ENCODE peak calls at places on chromosome 3, in seven cellular contexts. P is mesenchymal stem cell, E is mesendoderm, T is IMR-90, D is neuronal stem cell, G is H1, I is trophoblast cell. Q is an unnamed sample.

GRCh38 chr3:72739521-72740466 is 108.5 kb downstream of the SHQ1 start:
- DNase-seq in P (no peak), E (peak), T (peak), D (no peak), G (no peak), I (no peak), Q (no peak)

GRCh38 chr3:66386925-66387650 is 113.7 kb downstream of the LRIG1 start:
- DNase-seq in P (peak), E (no peak), T (peak), D (no peak), G (no peak), I (peak), Q (no peak)

GRCh38 chr3:100932491-100932890 is 60.7 kb downstream of the ABI3BP start:
- DNase-seq in P (no peak), E (no peak), T (peak), D (no peak), G (no peak), I (no peak), Q (no peak)

GRCh38 chr3:157176108-157176507 is 16.2 kb upstream of the CCNL1 start:
- DNase-seq in P (peak), E (no peak), T (peak), D (no peak), G (no peak), I (no peak), Q (no peak)

GRCh38 chr3:160400048-160400630 is 689 bp downstream of the SMC4 start:
- DNase-seq in P (peak), E (no peak), T (peak), D (no peak), G (no peak), I (peak), Q (peak)

GRCh38 chr3:156151824-156152428 is 31.5 kb downstream of the KCNAB1 start:
- DNase-seq in P (peak), E (peak), T (peak), D (peak), G (peak), I (peak), Q (peak)

GRCh38 chr3:194691481-194692281 is 6.0 kb downstream of the FAM43A start:
- DNase-seq in P (no peak), E (no peak), T (no peak), D (no peak), G (no peak), I (no peak), Q (no peak)

GRCh38 chr3:167750273-167750971 is 14.9 kb downstream of the SERPINI1 start:
- DNase-seq in P (no peak), E (no peak), T (no peak), D (no peak), G (no peak), I (no peak), Q (no peak)

GRCh38 chr3:23075478-23075877 is 127.6 kb upstream of the UBE2E2 start:
- DNase-seq in P (no peak), E (no peak), T (peak), D (no peak), G (no peak), I (no peak), Q (no peak)

GRCh38 chr3:23073721-23074300 is 129.3 kb upstream of the UBE2E2 start:
- DNase-seq in P (no peak), E (no peak), T (no peak), D (no peak), G (no peak), I (peak), Q (no peak)

GRCh38 chr3:23079976-23080375 is 123.2 kb upstream of the UBE2E2 start:
- DNase-seq in P (no peak), E (no peak), T (no peak), D (no peak), G (no peak), I (no peak), Q (no peak)

GRCh38 chr3:23078735-23079134 is 124.4 kb upstream of the UBE2E2 start:
- DNase-seq in P (no peak), E (no peak), T (no peak), D (no peak), G (no peak), I (no peak), Q (no peak)

GRCh38 chr3:23077126-23077525 is 126.0 kb upstream of the UBE2E2 start:
- DNase-seq in P (no peak), E (no peak), T (no peak), D (no peak), G (no peak), I (no peak), Q (no peak)
- H2BK120ac ChIP-seq in P (no peak), E (no peak), T (no peak), D (no peak), G (no peak), I (no peak), Q (no peak)

DNA sequence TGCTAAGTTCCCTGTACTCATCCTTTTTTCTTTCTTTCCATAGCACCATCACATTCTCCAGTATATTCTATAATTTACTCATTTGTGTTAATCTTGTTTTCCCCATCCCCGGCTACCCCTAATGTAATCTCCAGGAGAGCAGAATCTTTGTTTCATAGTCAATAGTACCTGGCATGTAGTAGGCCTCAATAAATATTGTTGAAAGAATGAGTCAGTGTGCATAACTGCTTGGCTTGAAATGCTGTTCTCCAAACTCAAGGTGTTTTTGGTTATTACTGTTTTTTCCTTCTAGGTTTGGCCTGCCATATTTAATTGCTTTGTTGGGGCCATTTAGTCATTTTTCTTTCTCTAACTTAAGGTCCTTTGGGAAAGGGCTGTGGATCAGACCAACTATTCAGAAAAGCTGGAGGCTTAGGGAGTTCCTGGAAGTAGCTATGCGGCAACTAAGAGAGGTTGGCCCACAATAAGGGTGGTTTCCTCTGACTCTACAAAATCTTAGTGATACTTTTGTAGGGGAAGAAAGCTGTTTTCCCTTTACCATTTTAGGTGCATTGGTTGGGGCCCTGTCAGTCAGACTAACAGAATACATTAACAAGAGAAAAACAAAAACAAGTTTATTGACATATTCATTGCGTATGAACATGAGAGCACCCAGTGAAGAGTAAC is 28.4 kb downstream of the KAT2B start:
- DNase-seq in P (no peak), E (no peak), T (no peak), D (no peak), G (no peak), I (no peak), Q (no peak)
- H3K4ac ChIP-seq in P (no peak), E (no peak), T (no peak), D (no peak), G (no peak), I (no peak), Q (no peak)

DNA sequence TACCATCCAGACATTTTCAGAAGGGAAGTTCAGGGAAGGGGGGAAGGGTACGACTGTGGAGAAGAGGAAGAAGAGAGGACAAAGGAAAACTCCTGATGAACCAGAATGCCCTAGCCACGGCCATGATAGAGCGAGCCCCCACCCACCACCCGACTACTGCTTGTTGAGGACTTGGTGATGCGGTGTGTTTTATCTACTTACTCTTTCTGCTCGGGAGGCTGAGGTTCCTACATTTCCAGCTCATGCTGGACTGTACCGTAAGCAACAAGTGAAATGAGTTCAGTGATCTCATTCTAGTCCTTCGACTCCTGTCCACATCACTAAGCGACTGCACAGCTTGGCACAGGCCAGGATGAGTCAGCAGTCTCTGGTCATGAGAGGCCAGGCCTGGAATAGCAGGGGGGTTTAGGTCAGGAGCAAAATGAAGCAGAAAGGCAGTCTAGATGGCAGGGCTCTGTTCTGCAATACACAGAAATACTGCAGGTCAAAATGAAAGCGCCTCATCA is 330.9 kb downstream of the TIGIT start:
- DNase-seq in P (peak), E (peak), T (peak), D (no peak), G (no peak), I (peak), Q (peak)
- H3K27ac ChIP-seq in P (peak), E (no peak), T (peak), D (no peak), G (no peak), I (peak), Q (no peak)

GRCh38 chr3:189053327-189053726 is 118.4 kb upstream of the TPRG1 start:
- DNase-seq in P (no peak), E (no peak), T (no peak), D (no peak), G (no peak), I (no peak), Q (no peak)
- H2BK120ac ChIP-seq in P (no peak), E (no peak), T (no peak), D (no peak), G (no peak), I (no peak), Q (no peak)

DNA sequence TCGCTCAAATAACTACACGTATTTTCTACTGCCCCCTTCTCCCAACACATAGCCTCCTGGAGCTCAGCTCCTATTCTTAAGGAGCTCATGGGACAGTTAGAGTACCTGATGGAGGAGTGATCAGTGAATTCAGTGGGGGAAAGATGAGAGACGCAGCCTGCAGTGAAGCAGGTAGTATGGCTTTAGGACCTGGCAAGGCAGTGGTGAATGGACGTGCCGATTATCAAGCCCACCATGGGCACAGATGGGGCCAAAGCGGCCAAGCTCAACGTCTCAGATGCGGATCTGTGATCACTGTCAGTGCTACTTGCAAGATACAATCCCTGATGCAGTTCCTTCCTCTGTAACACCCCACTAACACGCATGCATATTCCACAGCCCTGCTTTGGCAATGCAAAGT is 45.8 kb upstream of the ATP2B2 start:
- DNase-seq in P (no peak), E (no peak), T (no peak), D (no peak), G (no peak), I (no peak), Q (peak)
- H3K4ac ChIP-seq in P (no peak), E (no peak), T (no peak), D (no peak), G (no peak), I (no peak), Q (no peak)

DNA sequence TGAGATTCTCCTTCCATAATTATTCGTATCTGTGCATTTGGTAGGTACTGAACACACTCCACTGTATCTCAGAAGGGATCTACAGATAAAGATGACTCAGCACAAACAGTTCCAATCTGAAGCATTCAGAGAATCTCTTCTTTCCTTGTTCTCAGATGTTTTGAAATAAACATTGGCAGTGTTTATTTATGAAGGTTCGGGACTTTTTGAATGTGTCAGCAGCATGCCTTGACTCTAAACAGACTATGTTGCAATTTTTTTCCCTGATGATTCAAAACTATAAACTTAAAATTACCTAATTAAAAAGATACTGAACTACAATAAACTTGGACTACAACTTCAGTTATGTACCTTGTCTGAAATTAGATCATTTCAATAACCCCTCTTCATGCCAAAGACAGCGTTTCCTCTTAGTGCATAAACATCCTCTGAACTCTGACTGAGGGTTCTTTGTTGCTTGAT is 612.9 kb upstream of the TBL1XR1 start:
- DNase-seq in P (peak), E (no peak), T (peak), D (no peak), G (no peak), I (peak), Q (no peak)
- H3K27ac ChIP-seq in P (no peak), E (no peak), T (peak), D (no peak), G (no peak), I (no peak), Q (no peak)

GRCh38 chr3:48459331-48459730 is 12.8 kb downstream of the ATRIP start:
- DNase-seq in P (no peak), E (no peak), T (no peak), D (no peak), G (no peak), I (peak), Q (no peak)

GRCh38 chr3:48451270-48451669 is 4.7 kb downstream of the ATRIP start:
- DNase-seq in P (no peak), E (no peak), T (no peak), D (no peak), G (no peak), I (no peak), Q (no peak)

GRCh38 chr3:48460517-48460902 is 14.0 kb downstream of the ATRIP start:
- DNase-seq in P (no peak), E (no peak), T (no peak), D (no peak), G (no peak), I (no peak), Q (no peak)

GRCh38 chr3:48459773-48460516 is 13.4 kb downstream of the ATRIP start:
- DNase-seq in P (no peak), E (no peak), T (no peak), D (no peak), G (no peak), I (no peak), Q (no peak)

GRCh38 chr3:48456466-48456865 is 9.9 kb downstream of the ATRIP start:
- DNase-seq in P (no peak), E (no peak), T (no peak), D (no peak), G (no peak), I (no peak), Q (no peak)
- H2BK120ac ChIP-seq in P (no peak), E (no peak), T (no peak), D (no peak), G (no peak), I (no peak), Q (no peak)

GRCh38 chr3:141366285-141367037 is 1.8 kb upstream of the ZBTB38 start:
- DNase-seq in P (peak), E (no peak), T (peak), D (no peak), G (no peak), I (no peak), Q (no peak)

GRCh38 chr3:141365206-141365605 is 3.1 kb upstream of the ZBTB38 start:
- DNase-seq in P (no peak), E (no peak), T (no peak), D (no peak), G (no peak), I (no peak), Q (no peak)

GRCh38 chr3:141360888-141361598 is 7.3 kb upstream of the ZBTB38 start:
- DNase-seq in P (peak), E (peak), T (peak), D (peak), G (no peak), I (peak), Q (no peak)

GRCh38 chr3:141367038-141367730 is 1.1 kb upstream of the ZBTB38 start:
- DNase-seq in P (peak), E (no peak), T (peak), D (no peak), G (no peak), I (peak), Q (no peak)

DNA sequence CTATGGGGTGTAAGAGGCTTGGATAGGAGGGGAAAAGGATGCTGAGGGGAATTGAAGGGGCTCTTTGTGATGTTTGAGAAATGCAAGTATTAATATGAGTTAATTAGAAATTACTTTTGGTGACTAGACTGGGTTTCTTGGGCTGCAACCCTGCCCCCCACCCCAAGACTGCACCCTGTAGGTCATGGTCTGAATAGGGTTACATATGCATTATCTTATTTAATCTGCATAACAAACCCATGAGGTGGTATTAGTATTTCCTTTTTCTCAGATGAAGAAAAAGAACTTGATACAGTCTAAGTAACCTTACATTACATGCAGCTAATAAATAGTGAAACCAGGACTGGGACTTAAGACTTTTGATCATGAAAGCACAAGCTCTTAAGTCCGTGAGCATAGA is 5.6 kb upstream of the ZBTB38 start:
- DNase-seq in P (no peak), E (no peak), T (no peak), D (no peak), G (no peak), I (no peak), Q (no peak)
- H3K4ac ChIP-seq in P (no peak), E (no peak), T (peak), D (no peak), G (no peak), I (no peak), Q (no peak)

GRCh38 chr3:173301647-173302046 is 95.9 kb upstream of the NLGN1 start:
- DNase-seq in P (no peak), E (no peak), T (no peak), D (no peak), G (no peak), I (no peak), Q (no peak)
- H3K27ac ChIP-seq in P (no peak), E (no peak), T (no peak), D (no peak), G (no peak), I (no peak), Q (no peak)

GRCh38 chr3:196684548-196685407 is 27.3 kb downstream of the CEP19 start:
- DNase-seq in P (peak), E (peak), T (peak), D (peak), G (no peak), I (peak), Q (peak)
- H2BK120ac ChIP-seq in P (no peak), E (no peak), T (no peak), D (no peak), G (no peak), I (no peak), Q (no peak)